ENCODE peak calls at places on chromosomes 12 and 14, in seven cellular contexts. V is B cell, U is nephron progenitor cell, X is ACHN, J is Calu3, H is GM04503, A is astrocyte of the cerebellum. O is an unnamed sample.

GRCh38 chr12:104165801-104166200 is 27.8 kb upstream of the NFYB start:
- DNase-seq in V (no peak), U (no peak), X (no peak), J (no peak), H (no peak), A (no peak), O (no peak)

GRCh38 chr12:99619389-99620158 is 28.0 kb upstream of the GARIN6 start:
- DNase-seq in V (no peak), U (peak), X (peak), J (peak), H (no peak), A (peak), O (peak)

GRCh38 chr14:74634964-74635363 is 22.9 kb upstream of the LTBP2 start:
- DNase-seq in V (no peak), U (no peak), X (no peak), J (no peak), H (no peak), A (no peak), O (peak)

GRCh38 chr14:32202468-32202865 is 602 bp downstream of the RNU6-8 start:
- DNase-seq in V (no peak), U (no peak), X (peak), J (no peak), H (no peak), A (peak), O (peak)

GRCh38 chr12:107670999-107671643 is 14.5 kb upstream of the PWP1 start:
- DNase-seq in V (no peak), U (peak), X (peak), J (peak), H (no peak), A (no peak), O (peak)

GRCh38 chr12:122795807-122796206 is 21.4 kb downstream of the CCDC62 start:
- DNase-seq in V (no peak), U (no peak), X (no peak), J (no peak), H (no peak), A (no peak), O (no peak)

GRCh38 chr12:91985002-91985767 is 160.5 kb downstream of the BTG1 start:
- DNase-seq in V (no peak), U (no peak), X (no peak), J (no peak), H (no peak), A (no peak), O (no peak)

GRCh38 chr14:55450987-55451386 is 10.6 kb upstream of the TBPL2 start:
- DNase-seq in V (no peak), U (no peak), X (no peak), J (no peak), H (no peak), A (no peak), O (no peak)

GRCh38 chr12:75781532-75782046 is 250.0 kb downstream of the PHLDA1 start:
- DNase-seq in V (no peak), U (no peak), X (no peak), J (peak), H (no peak), A (no peak), O (peak)

GRCh38 chr14:26204362-26204953 is 393.4 kb downstream of the NOVA1 start:
- DNase-seq in V (no peak), U (no peak), X (no peak), J (no peak), H (no peak), A (no peak), O (peak)

GRCh38 chr14:65184032-65184764 is 81.9 kb upstream of the MAX start:
- DNase-seq in V (no peak), U (no peak), X (no peak), J (no peak), H (no peak), A (no peak), O (no peak)

GRCh38 chr14:26811756-26812305 is 214.0 kb upstream of the NOVA1 start:
- DNase-seq in V (no peak), U (no peak), X (no peak), J (no peak), H (no peak), A (no peak), O (no peak)

GRCh38 chr12:121033625-121034349 is 5.3 kb downstream of the OASL start:
- DNase-seq in V (no peak), U (no peak), X (peak), J (peak), H (no peak), A (no peak), O (peak)

GRCh38 chr14:49992036-49992435 is 99.2 kb downstream of the ARF6 start:
- DNase-seq in V (no peak), U (no peak), X (no peak), J (no peak), H (no peak), A (no peak), O (no peak)

GRCh38 chr12:111448266-111448830 is 42.6 kb downstream of the SH2B3 start:
- DNase-seq in V (no peak), U (no peak), X (no peak), J (no peak), H (no peak), A (no peak), O (no peak)

GRCh38 chr14:63852817-63853730 is at the start of gene SYNE2:
- DNase-seq in V (peak), U (peak), X (peak), J (peak), H (no peak), A (peak), O (peak)

GRCh38 chr12:71731439-71732356 is 23.0 kb upstream of the RAB21 start:
- DNase-seq in V (no peak), U (no peak), X (no peak), J (peak), H (no peak), A (no peak), O (peak)

GRCh38 chr14:102927346-102927877 is 4.9 kb downstream of the AMN start:
- DNase-seq in V (no peak), U (no peak), X (no peak), J (peak), H (no peak), A (no peak), O (no peak)

GRCh38 chr12:87439990-87440827 is 589.0 kb downstream of the C12orf50 start:
- DNase-seq in V (no peak), U (no peak), X (peak), J (peak), H (peak), A (peak), O (peak)

GRCh38 chr14:75453817-75454434 is 26.1 kb downstream of the JDP2 start:
- DNase-seq in V (no peak), U (no peak), X (no peak), J (no peak), H (no peak), A (no peak), O (no peak)

GRCh38 chr12:30696486-30696885 is 817 bp upstream of the IPO8 start:
- DNase-seq in V (no peak), U (no peak), X (no peak), J (no peak), H (no peak), A (no peak), O (no peak)